ENCODE peak calls at places on chromosome 17, in six cellular contexts. L is esophagus squamous epithelium; N is cardiac fibroblast; R is lung; J is CD8-positive, alpha-beta T cell; K is brain microvascular endothelial cell. G is an unnamed sample.

GRCh38 chr17:78042542-78042941 is 84.0 kb downstream of the TNRC6C start:
- DNase-seq in L (no peak), N (no peak), R (no peak), J (no peak), K (no peak), G (no peak)

GRCh38 chr17:67779098-67779672 is 46.1 kb upstream of the BPTF start:
- DNase-seq in L (no peak), N (peak), R (peak), J (peak), K (peak), G (peak)

GRCh38 chr17:9862949-9863348 is 37.2 kb downstream of the GLP2R start:
- DNase-seq in L (no peak), N (no peak), R (no peak), J (no peak), K (no peak), G (no peak)

GRCh38 chr17:49497147-49498036 is 2.3 kb downstream of the NGFR start:
- DNase-seq in L (no peak), N (peak), R (no peak), J (no peak), K (no peak), G (peak)

GRCh38 chr17:78925662-78926555 is 722 bp upstream of the TIMP2 start:
- DNase-seq in L (no peak), N (peak), R (peak), J (no peak), K (peak), G (no peak)

GRCh38 chr17:13635951-13636350 is 34.2 kb upstream of the HS3ST3A1 start:
- DNase-seq in L (no peak), N (peak), R (no peak), J (no peak), K (no peak), G (no peak)

GRCh38 chr17:6508519-6509294 is 47.6 kb downstream of the PITPNM3 start:
- DNase-seq in L (no peak), N (peak), R (no peak), J (no peak), K (no peak), G (no peak)

GRCh38 chr17:4008496-4009163 is 44.4 kb upstream of the ATP2A3 start:
- DNase-seq in L (no peak), N (no peak), R (no peak), J (no peak), K (no peak), G (no peak)

GRCh38 chr17:34638526-34639260 is 59.3 kb downstream of the TMEM132E start:
- DNase-seq in L (no peak), N (no peak), R (no peak), J (no peak), K (no peak), G (no peak)
- TF ChIP-seq CTCF in L (peak), N (no peak), R (no peak), J (no peak), K (no peak), G (no peak)

DNA sequence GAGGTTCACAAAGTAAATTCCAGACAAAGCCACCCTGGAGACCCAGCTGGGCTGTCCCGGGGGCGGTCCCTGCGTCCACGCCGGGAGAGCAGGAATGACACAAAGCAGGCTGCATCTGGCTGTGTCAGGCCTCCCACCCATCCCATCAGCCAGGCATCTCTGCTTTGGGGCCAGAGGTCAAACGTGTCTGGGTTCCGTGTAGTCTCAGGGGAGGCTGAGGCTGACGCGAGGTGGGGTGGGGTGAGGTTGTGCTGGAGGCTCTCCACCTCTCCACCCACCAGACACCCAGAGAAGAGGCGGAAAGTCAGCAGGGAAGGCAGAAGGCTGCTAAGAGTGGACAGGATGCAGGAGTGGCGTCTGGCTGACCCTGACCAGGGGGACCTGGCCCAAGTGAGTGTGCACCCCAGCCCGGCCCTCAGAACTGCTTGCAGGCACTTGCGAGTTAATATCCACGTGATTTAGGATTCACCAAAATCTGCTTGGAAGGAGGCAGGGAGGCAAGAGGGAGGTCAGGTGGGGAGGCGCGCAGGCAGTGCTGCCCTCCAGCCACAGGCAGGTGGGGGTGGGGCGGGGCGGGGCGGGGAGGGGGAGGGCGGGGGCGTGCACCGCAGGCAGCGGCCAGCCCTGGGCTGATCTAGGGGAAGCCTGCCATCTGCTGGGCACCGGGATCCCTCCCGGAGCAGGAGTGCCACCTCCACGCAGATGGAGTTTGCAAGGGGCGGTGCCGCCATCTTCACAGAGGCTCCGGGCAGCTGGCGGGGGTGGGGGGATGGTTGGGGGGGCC is 44.3 kb downstream of the TBC1D16 start:
- DNase-seq in L (no peak), N (peak), R (peak), J (peak), K (peak), G (peak)
- TF ChIP-seq CTCF in L (peak), N (peak), R (peak), J (peak), K (peak), G (peak)

GRCh38 chr17:50534222-50534978 is 1.9 kb downstream of the EPN3 start:
- DNase-seq in L (no peak), N (no peak), R (no peak), J (no peak), K (no peak), G (no peak)
- TF ChIP-seq CTCF in L (peak), N (peak), R (no peak), J (no peak), K (peak), G (peak)

GRCh38 chr17:73586921-73587680 is 57.1 kb downstream of the SDK2 start:
- DNase-seq in L (no peak), N (no peak), R (no peak), J (no peak), K (no peak), G (no peak)
- TF ChIP-seq CTCF in L (no peak), N (no peak), R (no peak), J (no peak), K (no peak), G (no peak)

GRCh38 chr17:46190763-46191162 is 2.5 kb downstream of the KANSL1 start:
- DNase-seq in L (no peak), N (no peak), R (no peak), J (no peak), K (no peak), G (no peak)

GRCh38 chr17:46193246-46193625 is at the start of gene KANSL1:
- DNase-seq in L (peak), N (peak), R (peak), J (peak), K (peak), G (peak)

GRCh38 chr17:46191332-46192210 is 1.7 kb downstream of the KANSL1 start:
- DNase-seq in L (no peak), N (peak), R (no peak), J (no peak), K (no peak), G (peak)

GRCh38 chr17:46192484-46193245 is 564 bp downstream of the KANSL1 start:
- DNase-seq in L (no peak), N (peak), R (peak), J (peak), K (peak), G (peak)

DNA sequence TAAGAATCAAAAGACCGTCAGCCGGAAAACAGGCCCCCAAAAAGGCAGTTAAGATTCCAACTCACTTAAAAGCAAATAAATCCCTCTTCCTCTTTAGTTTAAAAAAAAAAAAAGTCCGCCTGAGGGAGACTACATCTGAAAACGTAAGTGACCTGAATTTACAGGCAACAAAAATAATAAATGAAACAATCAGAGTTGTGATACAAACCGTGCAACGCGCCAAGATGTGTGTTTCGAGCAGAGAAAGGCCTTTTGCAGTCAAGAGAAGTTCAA is 1.1 kb downstream of the KANSL1 start:
- DNase-seq in L (no peak), N (no peak), R (no peak), J (no peak), K (no peak), G (no peak)
- TF ChIP-seq CTCF in L (no peak), N (no peak), R (no peak), J (no peak), K (no peak), G (no peak)

DNA sequence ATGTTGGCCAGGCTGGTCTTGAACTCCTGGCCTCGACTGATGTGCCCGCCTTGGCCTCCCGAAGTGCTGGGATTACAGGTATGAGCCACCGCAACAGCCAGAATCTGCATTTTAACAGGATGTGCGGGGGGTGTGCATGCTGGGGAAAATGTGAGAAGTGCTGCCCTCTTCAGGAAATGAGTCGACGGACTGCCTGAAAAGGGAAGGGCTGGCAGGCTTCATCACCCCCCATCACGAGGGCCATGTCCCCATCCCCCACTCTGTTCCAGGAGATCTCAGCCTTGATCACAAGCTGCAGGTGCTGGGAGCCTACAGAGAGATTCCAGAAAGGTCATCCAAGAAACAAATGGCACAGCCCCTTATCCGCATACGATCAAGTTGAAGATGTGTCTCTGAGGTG is 195.3 kb upstream of the RPL38 start:
- DNase-seq in L (no peak), N (no peak), R (no peak), J (no peak), K (no peak), G (peak)
- TF ChIP-seq CTCF in L (no peak), N (no peak), R (no peak), J (no peak), K (no peak), G (peak)

DNA sequence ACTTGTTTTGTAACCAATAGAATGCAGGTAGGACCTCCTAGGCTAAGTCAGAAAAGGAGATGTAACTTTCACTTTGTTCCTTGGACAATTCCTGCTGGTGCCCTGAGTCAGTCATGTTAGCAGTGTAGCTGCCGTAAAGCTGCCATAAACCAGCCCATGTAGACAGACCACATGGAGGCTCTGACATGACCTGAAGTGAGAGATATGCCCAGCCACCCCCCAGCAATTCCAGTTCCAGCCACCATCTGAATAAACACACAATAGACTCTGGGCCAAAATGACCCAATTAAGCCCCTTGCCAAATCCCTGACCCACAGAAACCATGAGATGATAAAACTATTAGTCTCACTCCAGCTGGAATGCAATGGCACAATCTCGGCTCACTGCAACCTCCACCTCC is 20.6 kb downstream of the SMURF2 start:
- DNase-seq in L (no peak), N (peak), R (no peak), J (no peak), K (peak), G (no peak)
- TF ChIP-seq CTCF in L (no peak), N (no peak), R (no peak), J (no peak), K (peak), G (no peak)